ENCODE peak calls at places on chromosomes 16 and 17, in eight cellular contexts. F is NCI-H69, C is NCI-H2029, T is endodermal cell, D is small intestine, J is progenitor cell of endocrine pancreas, R is T-helper 9 cell, G is BJ. M is an unnamed sample.

GRCh38 chr17:29617125-29617480 is 5.6 kb downstream of the CORO6 start:
- DNase-seq in C (peak), G (no peak), D (peak), R (peak), J (peak), F (peak), T (peak), M (peak)

GRCh38 chr16:56643080-56643778 is 4.8 kb downstream of the MT1A start:
- DNase-seq in D (peak), F (peak), R (peak), G (no peak), C (no peak), T (peak), J (no peak), M (peak)

GRCh38 chr16:66572356-66572755 is 6.1 kb downstream of the CMTM1 start:
- DNase-seq in J (no peak), R (no peak), C (no peak), F (no peak), T (no peak), G (no peak), D (no peak), M (no peak)

GRCh38 chr17:49468827-49469385 is 26.2 kb upstream of the NGFR start:
- DNase-seq in T (no peak), G (no peak), R (no peak), F (peak), C (no peak), J (no peak), D (no peak), M (no peak)

GRCh38 chr16:4570086-4570485 is 13.9 kb downstream of the C16orf96 start:
- DNase-seq in R (no peak), T (no peak), F (no peak), D (peak), J (no peak), G (no peak), C (no peak), M (no peak)

GRCh38 chr16:74724820-74725549 is 24.3 kb upstream of the MLKL start:
- DNase-seq in J (no peak), R (no peak), D (no peak), T (no peak), G (peak), C (no peak), F (no peak), M (peak)

GRCh38 chr16:48188449-48189102 is 32.8 kb upstream of the ABCC12 start:
- DNase-seq in T (no peak), D (no peak), G (no peak), J (no peak), R (no peak), F (no peak), C (no peak), M (peak)

GRCh38 chr16:31076319-31076718 is 2.1 kb downstream of the ZNF646 start:
- DNase-seq in J (no peak), R (no peak), G (no peak), F (no peak), T (no peak), C (no peak), D (no peak), M (no peak)

GRCh38 chr17:70190959-70191805 is 21.9 kb downstream of the KCNJ2 start:
- DNase-seq in C (peak), J (no peak), G (no peak), R (no peak), T (no peak), F (no peak), D (peak), M (no peak)

GRCh38 chr16:66127459-66128362 is 238.8 kb upstream of the CDH5 start:
- DNase-seq in J (no peak), C (no peak), T (peak), D (peak), R (no peak), G (no peak), F (peak), M (peak)

GRCh38 chr17:2718150-2718938 is 6.8 kb upstream of the CLUH start:
- DNase-seq in R (no peak), D (no peak), G (no peak), F (no peak), T (peak), J (no peak), C (no peak), M (no peak)

GRCh38 chr16:66569131-66569530 is 2.9 kb downstream of the CMTM1 start:
- DNase-seq in F (no peak), J (no peak), T (no peak), C (no peak), R (no peak), G (no peak), D (no peak), M (peak)

GRCh38 chr17:82064433-82065192 is 991 bp downstream of the DUS1L start:
- DNase-seq in R (no peak), J (no peak), F (peak), T (no peak), C (peak), G (no peak), D (peak), M (no peak)

GRCh38 chr17:82114872-82115271 is 16.8 kb upstream of the FASN start:
- DNase-seq in T (no peak), F (no peak), R (no peak), J (no peak), C (no peak), D (no peak), G (no peak), M (no peak)

GRCh38 chr16:1964046-1964505 is 550 bp downstream of the RPS2 start:
- DNase-seq in R (peak), G (no peak), C (no peak), J (no peak), D (peak), T (no peak), F (peak), M (no peak)